ENCODE peak calls at places on chromosomes 7 and 10, in four cellular contexts. One of them, this sample, is unnamed.

GRCh38 chr10:94992811-94993210 is 54.4 kb downstream of the CYP2C9 start:
- DNase-seq in A549: peak; percentile 6
- DNase-seq in HepG2: no peak
- DNase-seq in H1: no peak
- DNase-seq in this sample: no peak

GRCh38 chr7:18144171-18144570 is 116.5 kb upstream of the PRPS1L1 start:
- DNase-seq in A549: no peak
- DNase-seq in HepG2: no peak
- DNase-seq in H1: no peak
- DNase-seq in this sample: no peak

GRCh38 chr10:35949820-35950219 is 307.7 kb upstream of the FZD8 start:
- DNase-seq in A549: no peak
- DNase-seq in HepG2: no peak
- DNase-seq in H1: peak; percentile 7
- DNase-seq in this sample: no peak

GRCh38 chr7:126511046-126511445 is 741.7 kb downstream of the GRM8 start:
- DNase-seq in A549: no peak
- DNase-seq in HepG2: no peak
- DNase-seq in H1: no peak
- DNase-seq in this sample: no peak

GRCh38 chr7:92848854-92849745 is 12.7 kb upstream of the CDK6 start:
- DNase-seq in A549: no peak
- DNase-seq in HepG2: no peak
- DNase-seq in H1: no peak
- DNase-seq in this sample: no peak

GRCh38 chr7:47439181-47439667 is 142.7 kb downstream of the TNS3 start:
- DNase-seq in A549: no peak
- DNase-seq in HepG2: no peak
- DNase-seq in H1: no peak
- DNase-seq in this sample: no peak

GRCh38 chr7:117098457-117098856 is 145.2 kb downstream of the ST7 start:
- DNase-seq in A549: no peak
- DNase-seq in HepG2: no peak
- DNase-seq in H1: no peak
- DNase-seq in this sample: no peak

GRCh38 chr7:91913612-91914011 is 27.1 kb upstream of the AKAP9 start:
- DNase-seq in A549: no peak
- DNase-seq in HepG2: no peak
- DNase-seq in H1: no peak
- DNase-seq in this sample: no peak

GRCh38 chr7:101743241-101743994 is 74.0 kb upstream of the CUX1 start:
- DNase-seq in A549: peak; percentile 65
- DNase-seq in HepG2: no peak
- DNase-seq in H1: peak; percentile 25
- DNase-seq in this sample: peak; percentile 89

GRCh38 chr10:100882681-100883321 is 30.0 kb upstream of the SLF2 start:
- DNase-seq in A549: no peak
- DNase-seq in HepG2: no peak
- DNase-seq in H1: no peak
- DNase-seq in this sample: no peak

GRCh38 chr10:51832652-51833383 is 133.4 kb upstream of the CSTF2T start:
- DNase-seq in A549: peak; percentile 57
- DNase-seq in HepG2: peak; percentile 44
- DNase-seq in H1: no peak
- DNase-seq in this sample: peak; percentile 2

GRCh38 chr7:88795553-88795952 is at the start of gene TEX47:
- DNase-seq in A549: no peak
- DNase-seq in HepG2: no peak
- DNase-seq in H1: no peak
- DNase-seq in this sample: no peak

GRCh38 chr7:151248191-151249033 is at the start of gene SMARCD3:
- DNase-seq in A549: peak; percentile 36
- DNase-seq in HepG2: peak; percentile 46
- DNase-seq in H1: no peak
- DNase-seq in this sample: peak; percentile 86

GRCh38 chr10:27865221-27865635 is 119.6 kb upstream of the MKX start:
- DNase-seq in A549: no peak
- DNase-seq in HepG2: no peak
- DNase-seq in H1: no peak
- DNase-seq in this sample: no peak

GRCh38 chr7:33849004-33849403 is 56.3 kb upstream of the BMPER start:
- DNase-seq in A549: no peak
- DNase-seq in HepG2: no peak
- DNase-seq in H1: no peak
- DNase-seq in this sample: no peak

GRCh38 chr10:133391249-133391635 is 2.7 kb upstream of the MTG1 start:
- DNase-seq in A549: no peak
- DNase-seq in HepG2: no peak
- DNase-seq in H1: no peak
- DNase-seq in this sample: no peak

GRCh38 chr7:153454283-153454682 is 597.9 kb upstream of the DPP6 start:
- DNase-seq in A549: no peak
- DNase-seq in HepG2: no peak
- DNase-seq in H1: no peak
- DNase-seq in this sample: no peak

GRCh38 chr7:7707756-7708310 is 10.6 kb downstream of the RPA3 start:
- DNase-seq in A549: no peak
- DNase-seq in HepG2: peak; percentile 43
- DNase-seq in H1: peak; percentile 13
- DNase-seq in this sample: no peak

GRCh38 chr7:100673942-100674431 is 447 bp downstream of the GNB2 start:
- DNase-seq in A549: no peak
- DNase-seq in HepG2: no peak
- DNase-seq in H1: no peak
- DNase-seq in this sample: peak; percentile 69
- TF ChIP-seq POLR2A in A549: no peak
- TF ChIP-seq POLR2A in HepG2: no peak
- TF ChIP-seq POLR2A in H1: no peak
- TF ChIP-seq POLR2A in this sample: peak; percentile 10

DNA sequence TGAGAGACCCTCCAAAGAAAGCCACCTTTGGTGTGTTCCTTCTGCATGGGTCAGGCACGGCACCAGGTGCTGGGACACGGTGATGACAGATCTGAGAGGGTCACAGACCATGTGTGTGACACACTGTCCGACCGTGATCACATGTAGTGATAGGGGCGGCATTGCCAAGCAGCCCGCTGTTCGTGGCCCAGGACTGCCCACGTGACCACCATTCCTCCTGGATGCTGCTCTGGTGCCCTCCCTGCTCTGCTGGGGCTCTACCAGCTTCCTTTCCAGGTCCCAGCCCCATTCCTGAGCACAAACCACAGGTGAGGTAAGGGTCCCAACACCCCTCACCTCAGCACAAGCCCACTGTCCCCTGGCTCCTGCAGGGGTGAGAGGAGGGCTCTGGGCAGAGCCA is 10.1 kb upstream of the SLC18A3 start:
- DNase-seq in A549: no peak
- DNase-seq in HepG2: no peak
- DNase-seq in H1: no peak
- DNase-seq in this sample: no peak
- TF ChIP-seq PHF8 in A549: no peak
- TF ChIP-seq PHF8 in HepG2: no peak
- TF ChIP-seq PHF8 in H1: no peak
- TF ChIP-seq PHF8 in this sample: no peak

DNA sequence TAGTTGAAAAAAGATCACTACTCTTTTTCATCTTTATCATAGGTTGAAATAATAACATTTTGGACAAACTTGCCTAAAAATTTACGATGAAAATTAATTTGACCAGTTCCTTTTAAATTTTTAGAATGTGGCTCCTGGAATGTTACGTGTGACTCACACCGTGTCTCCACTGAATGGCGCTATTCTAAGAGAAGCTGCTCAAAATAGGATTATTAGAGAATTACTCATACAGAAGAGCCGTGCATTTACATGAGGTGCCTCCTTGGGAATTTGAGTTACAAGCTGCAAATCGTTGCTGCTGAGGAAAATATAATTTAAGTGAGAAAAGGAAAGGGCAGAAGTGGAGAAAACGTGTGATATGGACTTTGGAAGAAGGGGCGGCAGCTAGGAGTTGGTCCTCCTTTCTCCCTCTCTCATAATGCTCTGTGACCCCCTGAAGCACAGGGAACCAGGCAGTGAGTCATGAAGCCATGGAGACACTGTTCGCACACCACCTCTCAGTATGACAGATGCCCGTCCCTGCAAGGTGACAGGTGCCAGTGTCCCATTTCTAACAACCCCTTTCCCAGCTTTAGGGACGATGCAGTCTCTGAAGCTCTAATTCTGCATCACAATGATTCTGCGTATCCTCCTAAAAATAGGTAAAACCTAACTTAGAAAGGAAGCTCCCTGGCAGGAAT is 323.2 kb upstream of the COBL start:
- DNase-seq in A549: no peak
- DNase-seq in HepG2: no peak
- DNase-seq in H1: no peak
- DNase-seq in this sample: no peak
- TF ChIP-seq POLR2A in A549: no peak
- TF ChIP-seq POLR2A in HepG2: no peak
- TF ChIP-seq POLR2A in H1: no peak
- TF ChIP-seq POLR2A in this sample: no peak

GRCh38 chr10:126803394-126803793 is 101.8 kb upstream of the DOCK1 start:
- DNase-seq in A549: no peak
- DNase-seq in HepG2: no peak
- DNase-seq in H1: no peak
- DNase-seq in this sample: no peak
- TF ChIP-seq PHF8 in A549: no peak
- TF ChIP-seq PHF8 in HepG2: no peak
- TF ChIP-seq PHF8 in H1: no peak
- TF ChIP-seq PHF8 in this sample: no peak

GRCh38 chr7:1532456-1533254 is 2.2 kb downstream of the MAFK start:
- DNase-seq in A549: peak; percentile 86
- DNase-seq in HepG2: peak; percentile 77
- DNase-seq in H1: no peak
- DNase-seq in this sample: no peak

GRCh38 chr7:1534330-1535099 is 4.0 kb downstream of the MAFK start:
- DNase-seq in A549: peak; percentile 64
- DNase-seq in HepG2: no peak
- DNase-seq in H1: no peak
- DNase-seq in this sample: no peak

GRCh38 chr7:1535100-1535458 is 4.6 kb downstream of the MAFK start:
- DNase-seq in A549: no peak
- DNase-seq in HepG2: no peak
- DNase-seq in H1: no peak
- DNase-seq in this sample: no peak

GRCh38 chr7:1533255-1533568 is 2.7 kb downstream of the MAFK start:
- DNase-seq in A549: no peak
- DNase-seq in HepG2: no peak
- DNase-seq in H1: no peak
- DNase-seq in this sample: no peak

DNA sequence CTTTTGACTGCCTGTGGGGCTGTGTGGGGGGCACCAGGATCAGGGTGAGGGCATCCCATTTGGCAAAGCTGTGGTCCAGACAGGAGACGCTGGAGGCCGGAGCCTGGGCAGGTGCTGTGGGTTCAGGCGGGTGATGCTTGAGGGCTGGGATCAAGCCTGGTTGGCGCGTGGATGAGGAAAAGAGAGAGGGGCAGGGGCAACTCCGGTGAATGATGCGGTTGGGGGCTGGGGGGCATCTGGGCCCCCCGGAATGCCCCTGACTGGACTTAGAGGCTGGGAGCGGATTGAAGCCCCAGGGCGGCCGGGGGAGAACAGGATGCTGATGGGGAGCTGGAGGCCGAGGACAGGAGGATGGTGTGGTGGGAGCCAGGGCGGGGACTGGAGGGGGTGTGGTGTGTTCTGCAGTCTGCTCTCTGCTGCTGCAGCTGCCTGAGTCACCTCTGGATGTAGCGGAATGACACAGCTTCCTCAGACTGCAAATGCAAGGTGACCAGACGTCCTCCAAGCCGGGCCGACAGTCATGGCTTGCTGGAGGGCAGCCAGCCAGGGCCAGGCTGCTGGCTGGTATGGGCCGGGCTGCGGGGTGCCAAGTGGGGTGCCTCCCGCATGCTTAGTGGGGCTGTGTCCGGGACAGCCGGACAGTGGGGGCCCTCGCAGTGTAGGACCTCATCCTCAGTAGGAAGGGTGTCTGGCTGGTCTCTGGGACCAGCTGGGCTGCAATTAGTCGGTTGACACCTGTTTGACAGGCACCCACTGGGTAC is 3.2 kb downstream of the MAFK start:
- DNase-seq in A549: peak; percentile 88
- DNase-seq in HepG2: no peak
- DNase-seq in H1: no peak
- DNase-seq in this sample: peak; percentile 49
- TF ChIP-seq POLR2A in A549: no peak
- TF ChIP-seq POLR2A in HepG2: no peak
- TF ChIP-seq POLR2A in H1: no peak
- TF ChIP-seq POLR2A in this sample: no peak

This sample was measured in K562.